ENCODE peak calls at places on chromosome 12, in six cellular contexts. F is activated naive CD4-positive, alpha-beta T cell; U is GM12892; E is NCI-H1092; Q is HCEC 1CT; M is activated T-cell treated with anti-CD3 and anti-CD28 coated beads for 48 hours. O is an unnamed sample.

GRCh38 chr12:56159482-56160105 is 1.4 kb downstream of the MYL6 start:
- DNase-seq in E (no peak), F (no peak), M (no peak), Q (no peak), U (no peak), O (no peak)

GRCh38 chr12:52130695-52131094 is 51.2 kb downstream of the SMIM41 start:
- DNase-seq in U (peak), E (peak), M (no peak), Q (no peak), F (no peak), O (no peak)

GRCh38 chr12:104792570-104792969 is 165.5 kb downstream of the SLC41A2 start:
- DNase-seq in F (no peak), Q (peak), M (no peak), E (no peak), U (no peak), O (no peak)

GRCh38 chr12:480831-481230 is 21.1 kb downstream of the B4GALNT3 start:
- DNase-seq in E (peak), M (no peak), Q (no peak), F (no peak), U (no peak), O (no peak)

GRCh38 chr12:106118-106561 is 39.6 kb downstream of the IQSEC3 start:
- DNase-seq in F (no peak), Q (no peak), M (no peak), E (peak), U (peak), O (peak)

GRCh38 chr12:52454411-52455201 is 2.7 kb upstream of the KRT6B start:
- DNase-seq in E (no peak), M (no peak), U (no peak), F (no peak), Q (no peak), O (no peak)

GRCh38 chr12:83603106-83603505 is 916.4 kb downstream of the TMTC2 start:
- DNase-seq in Q (no peak), U (no peak), M (no peak), F (no peak), E (no peak), O (no peak)

GRCh38 chr12:29783773-29784666 is at the start of gene TMTC1:
- DNase-seq in Q (peak), E (peak), F (no peak), M (peak), U (peak), O (no peak)

GRCh38 chr12:68036642-68037041 is 47.4 kb downstream of the IFNG-AS1 start:
- DNase-seq in Q (no peak), F (no peak), M (no peak), E (no peak), U (no peak), O (no peak)

GRCh38 chr12:65494537-65494936 is 216.1 kb downstream of the MSRB3 start:
- DNase-seq in Q (no peak), F (no peak), E (no peak), U (no peak), M (no peak), O (no peak)

GRCh38 chr12:110317921-110318320 is 36.9 kb downstream of the ATP2A2 start:
- DNase-seq in U (no peak), E (no peak), Q (no peak), F (no peak), M (no peak), O (no peak)

GRCh38 chr12:54025507-54026393 is 2.5 kb upstream of the HOXC6 start:
- DNase-seq in U (no peak), Q (no peak), F (no peak), E (no peak), M (no peak), O (no peak)

GRCh38 chr12:121568971-121569808 is 11.6 kb downstream of the KDM2B start:
- DNase-seq in M (no peak), Q (no peak), U (no peak), E (no peak), F (no peak), O (no peak)

GRCh38 chr12:77166711-77167110 is 101.3 kb upstream of the E2F7 start:
- DNase-seq in E (no peak), U (no peak), F (no peak), Q (peak), M (no peak), O (no peak)

GRCh38 chr12:76450690-76451089 is 102.5 kb upstream of the BBS10 start:
- DNase-seq in F (no peak), M (no peak), U (no peak), Q (peak), E (no peak), O (no peak)

GRCh38 chr12:91926810-91927209 is 218.8 kb downstream of the BTG1 start:
- DNase-seq in E (peak), F (no peak), Q (peak), M (no peak), U (no peak), O (no peak)

GRCh38 chr12:111428728-111429175 is 23.0 kb downstream of the SH2B3 start:
- DNase-seq in M (no peak), F (no peak), E (no peak), U (no peak), Q (no peak), O (no peak)

GRCh38 chr12:111685322-111685810 is 390 bp downstream of the BRAP start:
- DNase-seq in Q (no peak), U (no peak), M (no peak), F (no peak), E (no peak), O (no peak)

GRCh38 chr12:65252515-65252914 is 26.0 kb upstream of the MSRB3 start:
- DNase-seq in U (no peak), E (no peak), F (no peak), M (no peak), Q (no peak), O (no peak)

GRCh38 chr12:126663304-126664094 is 1598.3 kb downstream of the AACS start:
- DNase-seq in Q (no peak), U (no peak), M (no peak), E (no peak), F (no peak), O (no peak)

GRCh38 chr12:115403689-115404088 is 719.7 kb upstream of the TBX3 start:
- DNase-seq in E (no peak), Q (no peak), F (no peak), M (no peak), U (no peak), O (no peak)

GRCh38 chr12:52530366-52530765 is 10.2 kb upstream of the KRT5 start:
- DNase-seq in M (no peak), Q (no peak), E (no peak), U (no peak), F (no peak), O (no peak)

GRCh38 chr12:75814856-75815754 is 216.5 kb downstream of the PHLDA1 start:
- DNase-seq in U (no peak), E (no peak), F (no peak), Q (peak), M (no peak), O (no peak)

GRCh38 chr12:113071427-113072112 is 15.0 kb downstream of the DTX1 start:
- DNase-seq in E (peak), U (no peak), M (no peak), F (no peak), Q (no peak), O (no peak)

GRCh38 chr12:16324772-16325171 is 22.7 kb upstream of the MGST1 start:
- DNase-seq in M (no peak), U (no peak), F (no peak), Q (no peak), E (peak), O (no peak)

GRCh38 chr12:24679135-24679534 is 269.8 kb downstream of the BCAT1 start:
- DNase-seq in U (no peak), M (no peak), Q (peak), F (no peak), E (no peak), O (no peak)

GRCh38 chr12:39610626-39611025 is 9.0 kb downstream of the ABCD2 start:
- DNase-seq in U (no peak), Q (no peak), F (no peak), M (no peak), E (no peak), O (no peak)

GRCh38 chr12:7289743-7290142 is 14.1 kb upstream of the ACSM4 start:
- DNase-seq in Q (no peak), E (no peak), M (no peak), F (no peak), U (no peak), O (no peak)

GRCh38 chr12:123264642-123265041 is 7.0 kb downstream of the CDK2AP1 start:
- DNase-seq in M (no peak), Q (no peak), F (no peak), E (no peak), U (no peak), O (no peak)

GRCh38 chr12:110079477-110080400 is 31.4 kb upstream of the C12orf76 start:
- DNase-seq in F (peak), U (peak), Q (no peak), E (no peak), M (peak), O (peak)

GRCh38 chr12:90653051-90653450 is 301.9 kb downstream of the CCER1 start:
- DNase-seq in Q (peak), E (no peak), U (no peak), M (no peak), F (no peak), O (no peak)

GRCh38 chr12:107064687-107065086 is 28.7 kb downstream of the CRY1 start:
- DNase-seq in F (no peak), M (no peak), U (no peak), E (no peak), Q (no peak), O (no peak)

GRCh38 chr12:95984685-95985084 is 11.5 kb downstream of the HAL start:
- DNase-seq in Q (no peak), M (no peak), F (no peak), E (no peak), U (no peak), O (no peak)

GRCh38 chr12:46990211-46990610 is 89.2 kb upstream of the PCED1B start:
- DNase-seq in U (no peak), Q (no peak), F (no peak), E (no peak), M (no peak), O (no peak)